ENCODE peak calls at places on chromosomes 2 and 18, in nine cellular contexts. X is Calu3, Q is mammary epithelial cell, B is fibroblast of mammary gland, W is Panc1, I is GM06990, N is endothelial cell, H is AG04449, R is dorsolateral prefrontal cortex. D is an unnamed sample.

GRCh38 chr18:41771971-41772370 is 183.1 kb upstream of the PIK3C3 start:
- DNase-seq in X (no peak), Q (no peak), B (peak; percentile 0), W (no peak), I (no peak), N (no peak), H (no peak), R (no peak), D (no peak)

GRCh38 chr18:45670281-45670962 is 53.6 kb upstream of the SLC14A1 start:
- DNase-seq in X (no peak), Q (peak; percentile 35), B (peak; percentile 76), W (no peak), I (no peak), N (no peak), H (no peak), R (no peak), D (peak; percentile 33)

GRCh38 chr2:60337142-60337497 is 216.3 kb downstream of the BCL11A start:
- DNase-seq in X (no peak), Q (no peak), B (no peak), W (no peak), I (no peak), N (peak; percentile 23), H (no peak), R (no peak), D (no peak)

GRCh38 chr2:168343586-168343985 is 96.2 kb upstream of the STK39 start:
- DNase-seq in X (no peak), Q (peak; percentile 35), B (peak; percentile 56), W (no peak), I (no peak), N (no peak), H (no peak), R (no peak), D (no peak)

GRCh38 chr2:47075361-47076125 is 79.6 kb downstream of the STPG4 start:
- DNase-seq in X (no peak), Q (no peak), B (no peak), W (no peak), I (no peak), N (no peak), H (no peak), R (no peak), D (no peak)

GRCh38 chr18:49464718-49465598 is 4.5 kb upstream of the DYM start:
- DNase-seq in X (no peak), Q (no peak), B (peak; percentile 32), W (no peak), I (no peak), N (no peak), H (peak; percentile 23), R (no peak), D (no peak)

GRCh38 chr2:47422560-47422959 is 19.6 kb downstream of the MSH2 start:
- DNase-seq in X (no peak), Q (peak; percentile 44), B (peak; percentile 70), W (no peak), I (no peak), N (no peak), H (no peak), R (no peak), D (no peak)

GRCh38 chr2:1512321-1513289 is 99.3 kb downstream of the TPO start:
- DNase-seq in X (no peak), Q (no peak), B (no peak), W (no peak), I (no peak), N (no peak), H (no peak), R (no peak), D (no peak)

GRCh38 chr2:33034784-33035183 is 88.0 kb downstream of the LTBP1 start:
- DNase-seq in X (no peak), Q (peak; percentile 11), B (peak; percentile 80), W (no peak), I (no peak), N (no peak), H (no peak), R (no peak), D (no peak)

GRCh38 chr18:44974174-44974573 is 293.5 kb downstream of the SETBP1 start:
- DNase-seq in X (no peak), Q (no peak), B (no peak), W (no peak), I (no peak), N (no peak), H (no peak), R (no peak), D (no peak)

GRCh38 chr2:12261993-12262680 is 454.6 kb upstream of the TRIB2 start:
- DNase-seq in X (no peak), Q (no peak), B (peak; percentile 60), W (no peak), I (no peak), N (no peak), H (no peak), R (no peak), D (no peak)

GRCh38 chr2:161576421-161576820 is 47.8 kb upstream of the SLC4A10 start:
- DNase-seq in X (no peak), Q (no peak), B (peak; percentile 2), W (no peak), I (no peak), N (peak; percentile 10), H (no peak), R (no peak), D (peak; percentile 27)

GRCh38 chr18:76460482-76460881 is 34.6 kb downstream of the ZNF516 start:
- DNase-seq in X (no peak), Q (no peak), B (peak; percentile 62), W (no peak), I (no peak), N (no peak), H (no peak), R (no peak), D (no peak)

GRCh38 chr2:230408244-230408842 is 7.7 kb upstream of the SP100 start:
- DNase-seq in X (no peak), Q (no peak), B (peak; percentile 94), W (no peak), I (no peak), N (no peak), H (peak; percentile 24), R (no peak), D (no peak)

GRCh38 chr2:65529419-65529818 is 97.0 kb upstream of the SPRED2 start:
- DNase-seq in X (no peak), Q (no peak), B (no peak), W (no peak), I (no peak), N (no peak), H (no peak), R (no peak), D (no peak)

GRCh38 chr2:207283356-207283755 is 117.6 kb upstream of the KLF7 start:
- DNase-seq in X (no peak), Q (peak; percentile 10), B (peak; percentile 23), W (no peak), I (no peak), N (no peak), H (no peak), R (no peak), D (no peak)

GRCh38 chr2:215484570-215484969 is 48.7 kb upstream of the FN1 start:
- DNase-seq in X (no peak), Q (no peak), B (no peak), W (no peak), I (no peak), N (no peak), H (no peak), R (no peak), D (no peak)

GRCh38 chr18:14914771-14915170 is 166.8 kb downstream of the ANKRD30B start:
- DNase-seq in X (no peak), Q (peak; percentile 3), B (no peak), W (no peak), I (no peak), N (no peak), H (no peak), R (no peak), D (no peak)

GRCh38 chr18:77470836-77471413 is 221.3 kb downstream of the GALR1 start:
- DNase-seq in X (no peak), Q (no peak), B (peak; percentile 30), W (no peak), I (no peak), N (no peak), H (no peak), R (no peak), D (no peak)

DNA sequence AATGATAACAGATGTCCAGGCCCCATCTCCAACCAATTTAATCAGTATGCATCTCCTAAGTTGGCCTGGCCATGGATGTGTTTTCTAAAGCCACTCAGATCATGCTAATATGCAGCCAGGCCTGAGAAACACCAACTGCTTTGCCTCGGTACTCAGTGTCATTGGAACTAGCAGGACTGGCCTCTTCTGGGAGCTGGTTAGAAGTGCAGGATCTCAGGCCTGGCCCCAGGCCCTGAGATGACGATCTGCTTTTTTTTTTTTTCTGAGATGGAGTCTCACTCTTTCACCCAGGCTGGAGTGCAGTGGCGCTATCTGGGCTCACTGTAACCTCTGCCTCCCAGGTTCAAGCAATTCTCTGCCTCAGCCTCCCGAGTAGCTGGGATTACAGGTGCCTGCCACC is 69.1 kb downstream of the IRS1 start:
- DNase-seq in X (no peak), Q (no peak), B (peak; percentile 28), W (no peak), I (no peak), N (no peak), H (no peak), R (no peak), D (no peak)
- TF ChIP-seq CTCF in X (no peak), Q (peak; percentile 19), B (no peak), W (peak; percentile 33), I (no peak), N (no peak), H (no peak), R (no peak), D (no peak)

GRCh38 chr2:94987074-94988020 is 38.2 kb upstream of the MAL start:
- DNase-seq in X (no peak), Q (no peak), B (no peak), W (no peak), I (no peak), N (no peak), H (no peak), R (no peak), D (no peak)
- TF ChIP-seq CTCF in X (no peak), Q (no peak), B (no peak), W (no peak), I (peak; percentile 7), N (no peak), H (no peak), R (no peak), D (no peak)

GRCh38 chr2:228700638-228701037 is 519.2 kb upstream of the SPHKAP start:
- DNase-seq in X (no peak), Q (peak; percentile 57), B (peak; percentile 75), W (no peak), I (no peak), N (no peak), H (no peak), R (no peak), D (no peak)
- TF ChIP-seq CTCF in X (no peak), Q (no peak), B (no peak), W (no peak), I (no peak), N (no peak), H (no peak), R (no peak), D (no peak)

DNA sequence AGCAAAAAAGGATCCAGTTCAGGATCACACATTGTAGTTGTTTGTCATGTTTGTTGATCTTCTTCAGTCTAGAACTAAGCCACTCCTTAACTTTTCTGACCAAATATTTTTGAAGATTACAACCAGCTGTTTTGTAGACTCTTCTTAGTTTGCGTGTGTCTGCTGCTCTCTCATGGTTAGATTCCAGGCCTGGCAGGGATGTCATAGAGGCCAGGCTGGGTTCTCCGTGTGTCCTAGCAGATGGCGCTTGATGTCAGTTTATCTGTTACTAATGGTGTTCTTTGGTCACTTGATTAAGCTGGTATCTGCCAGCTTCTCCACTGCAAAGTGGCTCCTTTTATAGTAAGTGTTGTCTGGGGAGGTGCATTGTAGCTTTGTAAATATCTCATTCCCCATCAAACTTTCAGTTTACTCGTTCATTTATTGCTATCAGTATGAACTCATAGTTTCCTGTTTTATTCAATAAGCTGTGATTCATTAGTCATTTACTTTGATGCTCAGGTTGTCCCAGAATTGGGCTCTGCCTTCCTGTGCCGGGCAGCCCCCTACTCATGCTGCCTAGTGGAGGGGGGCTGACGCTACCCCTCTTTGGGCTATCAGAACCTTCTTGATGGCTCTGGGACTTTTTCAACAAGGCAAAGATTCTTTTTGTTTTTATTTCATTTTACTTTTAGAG is 42.1 kb downstream of the GRHL1 start:
- DNase-seq in X (no peak), Q (no peak), B (peak; percentile 58), W (no peak), I (no peak), N (no peak), H (no peak), R (no peak), D (no peak)
- TF ChIP-seq CTCF in X (no peak), Q (no peak), B (peak; percentile 24), W (no peak), I (no peak), N (no peak), H (peak; percentile 8), R (no peak), D (no peak)

D was measured in GM10248.